ENCODE peak calls at places on chromosome 15, in nine cellular contexts. E is body of pancreas; H is uterus; X is GM23248; Z is tibial nerve; Y is kidney; J is BE2C; M is esophagus squamous epithelium; P is CD4-positive, CD25-positive, alpha-beta regulatory T cell. U is an unnamed sample. For H3K9me3, the result is how much of the 10 kb centered on the place peaks cover.

GRCh38 chr15:74782596-74783071 is 754 bp downstream of the CSK start:
- DNase-seq in E (no peak), H (no peak), X (peak), Z (no peak), Y (no peak), J (no peak), M (no peak), P (no peak), U (no peak)

GRCh38 chr15:97993310-97993738 is 32.8 kb downstream of the ARRDC4 start:
- DNase-seq in E (no peak), H (no peak), X (peak), Z (no peak), Y (no peak), J (peak), M (no peak), P (no peak), U (no peak)

GRCh38 chr15:74302821-74303359 is 64.6 kb downstream of the CYP11A1 start:
- DNase-seq in E (peak), H (no peak), X (peak), Z (no peak), Y (no peak), J (peak), M (no peak), P (no peak), U (no peak)

GRCh38 chr15:62941719-62942118 is 100.8 kb upstream of the TPM1 start:
- DNase-seq in E (no peak), H (no peak), X (peak), Z (no peak), Y (no peak), J (no peak), M (no peak), P (no peak), U (no peak)

GRCh38 chr15:73930371-73930770 is 4.1 kb downstream of the LOXL1 start:
- DNase-seq in E (no peak), H (no peak), X (peak), Z (no peak), Y (peak), J (no peak), M (no peak), P (no peak), U (no peak)

GRCh38 chr15:74368121-74368520 is 675 bp upstream of the CYP11A1 start:
- DNase-seq in E (no peak), H (no peak), X (no peak), Z (no peak), Y (no peak), J (no peak), M (no peak), P (no peak), U (no peak)

GRCh38 chr15:77497108-77497737 is 76.5 kb downstream of the HMG20A start:
- DNase-seq in E (peak), H (no peak), X (peak), Z (peak), Y (no peak), J (peak), M (no peak), P (no peak), U (no peak)

GRCh38 chr15:76150508-76150907 is 90.7 kb downstream of the TMEM266 start:
- DNase-seq in E (peak), H (no peak), X (peak), Z (no peak), Y (peak), J (no peak), M (no peak), P (no peak), U (no peak)

GRCh38 chr15:39130556-39131379 is 450.1 kb upstream of the THBS1 start:
- DNase-seq in E (no peak), H (no peak), X (peak), Z (no peak), Y (no peak), J (no peak), M (no peak), P (no peak), U (no peak)

GRCh38 chr15:99105516-99106341 is 849 bp downstream of the SYNM start:
- DNase-seq in E (peak), H (peak), X (peak), Z (no peak), Y (peak), J (peak), M (no peak), P (no peak), U (no peak)

GRCh38 chr15:57375827-57376694 is at the start of gene CGNL1:
- DNase-seq in E (peak), H (peak), X (peak), Z (no peak), Y (peak), J (peak), M (no peak), P (no peak), U (no peak)

GRCh38 chr15:77748078-77749064 is 115.7 kb upstream of the LINGO1 start:
- DNase-seq in E (no peak), H (no peak), X (no peak), Z (no peak), Y (no peak), J (no peak), M (no peak), P (no peak), U (no peak)

GRCh38 chr15:68637755-68638405 is 59.1 kb downstream of the CORO2B start:
- DNase-seq in E (peak), H (peak), X (peak), Z (peak), Y (no peak), J (no peak), M (no peak), P (no peak), U (no peak)

GRCh38 chr15:42152196-42152920 is 4.1 kb downstream of the PLA2G4F start:
- DNase-seq in E (peak), H (peak), X (peak), Z (no peak), Y (no peak), J (no peak), M (no peak), P (no peak), U (no peak)

GRCh38 chr15:35439291-35439690 is 106.7 kb downstream of the DPH6 start:
- DNase-seq in E (no peak), H (no peak), X (peak), Z (no peak), Y (no peak), J (no peak), M (no peak), P (no peak), U (no peak)

GRCh38 chr15:57565326-57565725 is 26.4 kb upstream of the MYZAP start:
- DNase-seq in E (no peak), H (no peak), X (no peak), Z (no peak), Y (peak), J (no peak), M (no peak), P (peak), U (peak)

GRCh38 chr15:36601497-36601932 is 22.1 kb downstream of the CDIN1 start:
- DNase-seq in E (no peak), H (peak), X (peak), Z (peak), Y (no peak), J (no peak), M (no peak), P (no peak), U (no peak)

GRCh38 chr15:79418693-79419279 is 13.3 kb upstream of the MINAR1 start:
- DNase-seq in E (no peak), H (no peak), X (no peak), Z (no peak), Y (no peak), J (no peak), M (no peak), P (no peak), U (no peak)

GRCh38 chr15:71364117-71364584 is 248.9 kb downstream of the THSD4 start:
- DNase-seq in E (no peak), H (no peak), X (no peak), Z (no peak), Y (no peak), J (no peak), M (no peak), P (no peak), U (no peak)

DNA sequence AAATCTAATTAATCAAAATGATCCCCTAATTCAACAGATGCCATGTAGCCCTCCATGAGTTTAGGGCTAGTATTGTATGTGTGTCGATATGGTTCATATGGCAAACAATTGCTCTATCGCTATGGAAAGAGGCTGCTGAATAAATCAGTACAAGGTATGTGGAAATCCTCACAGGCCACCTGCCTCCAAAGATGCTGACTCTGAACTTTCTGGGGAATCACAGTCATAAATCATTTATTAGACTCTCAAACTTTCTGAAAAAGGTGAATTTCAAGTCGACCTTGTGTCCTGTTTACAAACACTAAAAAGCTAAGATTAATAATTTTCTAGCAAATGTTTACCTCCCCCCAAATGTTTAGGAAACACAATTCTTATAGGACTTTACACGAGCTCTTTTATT is 462.6 kb downstream of the GABRG3 start:
- DNase-seq in E (no peak), H (no peak), X (no peak), Z (no peak), Y (no peak), J (no peak), M (no peak), P (no peak), U (no peak)
- H3K9me3 ChIP-seq in E (under half), H (under half), X (under half), Z (under half), Y (under half), J (under half), M (under half), P (under half), U (under half)

GRCh38 chr15:22239806-22240180 is 159.5 kb downstream of the OR4M2 start:
- DNase-seq in E (no peak), H (no peak), X (no peak), Z (no peak), Y (no peak), J (no peak), M (no peak), P (no peak), U (no peak)

GRCh38 chr15:22240951-22241350 is 160.6 kb downstream of the OR4M2 start:
- DNase-seq in E (no peak), H (no peak), X (no peak), Z (no peak), Y (no peak), J (no peak), M (no peak), P (no peak), U (no peak)

GRCh38 chr15:22243440-22244130 is 163.3 kb downstream of the OR4M2 start:
- DNase-seq in E (no peak), H (no peak), X (no peak), Z (no peak), Y (no peak), J (no peak), M (no peak), P (no peak), U (no peak)

GRCh38 chr15:22240403-22240802 is 160.1 kb downstream of the OR4M2 start:
- DNase-seq in E (no peak), H (no peak), X (no peak), Z (no peak), Y (no peak), J (no peak), M (no peak), P (no peak), U (no peak)

GRCh38 chr15:22241451-22241850 is 161.1 kb downstream of the OR4M2 start:
- DNase-seq in E (no peak), H (no peak), X (no peak), Z (no peak), Y (no peak), J (no peak), M (no peak), P (no peak), U (no peak)
- H3K9me3 ChIP-seq in E (under half), H (under half), X (under half), Z (under half), Y (under half), J (under half), M (under half), P (under half), U (under half)

GRCh38 chr15:25245801-25246622 is 192.8 kb downstream of the UBE3A start:
- DNase-seq in E (peak), H (peak), X (no peak), Z (no peak), Y (no peak), J (no peak), M (no peak), P (no peak), U (peak)

GRCh38 chr15:25242957-25243799 is 195.6 kb downstream of the UBE3A start:
- DNase-seq in E (peak), H (peak), X (no peak), Z (no peak), Y (peak), J (peak), M (no peak), P (no peak), U (peak)

GRCh38 chr15:25244731-25245585 is 193.9 kb downstream of the UBE3A start:
- DNase-seq in E (peak), H (peak), X (no peak), Z (no peak), Y (no peak), J (peak), M (no peak), P (no peak), U (peak)

GRCh38 chr15:25242166-25242879 is 196.5 kb downstream of the UBE3A start:
- DNase-seq in E (peak), H (peak), X (no peak), Z (no peak), Y (no peak), J (peak), M (no peak), P (no peak), U (peak)

DNA sequence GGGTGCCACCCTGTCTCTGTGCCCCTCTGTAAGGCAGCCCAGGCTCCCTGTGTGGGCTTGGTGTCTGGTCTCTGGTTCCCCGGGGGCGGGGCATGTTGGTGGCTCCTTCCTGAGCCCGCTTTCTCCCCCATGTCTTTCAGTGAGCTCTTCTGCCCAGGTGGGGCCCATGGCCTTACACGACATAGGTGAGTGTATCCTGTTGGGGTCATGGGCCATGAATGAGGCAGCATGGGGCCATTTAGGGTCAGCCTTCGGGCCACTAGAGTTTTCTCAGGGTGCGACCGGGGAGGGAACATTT is 195.1 kb downstream of the UBE3A start:
- DNase-seq in E (peak), H (peak), X (no peak), Z (no peak), Y (no peak), J (peak), M (no peak), P (no peak), U (no peak)
- H3K9me3 ChIP-seq in E (under half), H (under half), X (under half), Z (under half), Y (under half), J (under half), M (under half), P (half or more), U (under half)

GRCh38 chr15:56227780-56228179 is 15.9 kb downstream of the RFX7 start:
- DNase-seq in E (no peak), H (no peak), X (no peak), Z (no peak), Y (no peak), J (no peak), M (no peak), P (no peak), U (no peak)
- H3K9me3 ChIP-seq in E (under half), H (under half), X (under half), Z (under half), Y (under half), J (under half), M (under half), P (half or more), U (under half)

DNA sequence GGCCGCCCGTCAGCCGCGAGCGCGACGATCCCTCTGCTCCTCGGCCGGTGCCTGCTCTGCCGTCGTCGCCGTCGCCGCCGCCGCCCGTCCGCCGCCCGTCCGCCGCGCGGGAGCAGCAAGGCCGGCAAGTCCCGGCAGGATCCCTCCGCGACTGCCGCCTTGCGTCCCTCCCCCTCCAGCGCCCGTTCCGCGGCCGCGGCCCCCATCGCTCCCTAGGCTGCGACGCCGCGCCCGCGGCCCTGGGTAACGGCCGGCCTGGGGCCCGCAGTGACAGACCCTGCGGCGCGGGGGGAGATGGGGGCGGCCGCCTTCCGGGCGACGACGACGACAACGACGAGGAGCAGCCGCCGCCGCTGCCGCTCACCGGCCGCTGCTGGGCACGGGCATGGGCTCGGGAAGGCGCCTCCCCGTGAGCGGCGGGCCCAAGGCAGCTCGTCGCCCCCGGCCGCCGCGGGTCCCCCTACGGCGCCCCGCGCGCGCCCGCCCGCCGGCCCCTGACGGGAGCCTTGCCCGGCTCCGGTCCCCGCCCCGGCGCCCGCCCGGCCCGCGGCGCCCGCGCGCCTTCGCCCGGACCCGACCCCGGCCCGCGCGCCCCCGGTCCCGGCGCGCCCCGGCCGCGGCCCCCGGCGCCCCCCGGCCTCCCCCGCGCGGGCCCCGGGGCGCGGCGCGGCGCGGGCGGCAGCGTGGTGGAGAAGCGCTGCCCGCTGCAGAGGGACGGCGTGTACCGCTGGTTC is 177.5 kb downstream of the OR4M2 start:
- DNase-seq in E (no peak), H (no peak), X (no peak), Z (no peak), Y (no peak), J (no peak), M (no peak), P (no peak), U (no peak)
- H3K9me3 ChIP-seq in E (under half), H (under half), X (under half), Z (under half), Y (under half), J (under half), M (under half), P (under half), U (under half)

GRCh38 chr15:25175033-25175788 is 220.4 kb downstream of the SNRPN start:
- DNase-seq in E (peak), H (peak), X (no peak), Z (no peak), Y (peak), J (peak), M (no peak), P (no peak), U (no peak)
- H3K9me3 ChIP-seq in E (under half), H (under half), X (under half), Z (under half), Y (under half), J (under half), M (under half), P (half or more), U (under half)

DNA sequence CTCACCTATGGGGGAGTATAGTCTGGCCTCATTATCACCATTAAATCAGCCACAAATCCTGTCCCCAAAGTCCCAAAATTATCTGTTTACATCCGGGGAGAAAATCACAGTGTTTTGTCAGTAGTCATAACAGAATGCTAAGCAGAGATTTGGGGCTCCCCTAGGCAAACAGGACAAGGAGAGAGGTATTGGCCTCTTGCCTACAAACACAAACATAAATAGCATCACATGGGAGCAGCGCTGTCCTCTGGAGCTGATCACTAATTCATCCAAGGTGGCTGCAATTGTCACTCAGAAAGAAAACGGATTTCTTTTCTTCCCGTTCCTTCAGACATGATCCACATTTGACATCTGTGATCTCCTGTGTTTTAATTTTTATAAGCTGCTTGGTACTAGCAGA is 1028.1 kb downstream of the NTRK3 start:
- DNase-seq in E (no peak), H (no peak), X (no peak), Z (no peak), Y (no peak), J (no peak), M (no peak), P (no peak), U (no peak)
- H3K9me3 ChIP-seq in E (under half), H (under half), X (under half), Z (under half), Y (under half), J (under half), M (under half), P (under half), U (under half)

DNA sequence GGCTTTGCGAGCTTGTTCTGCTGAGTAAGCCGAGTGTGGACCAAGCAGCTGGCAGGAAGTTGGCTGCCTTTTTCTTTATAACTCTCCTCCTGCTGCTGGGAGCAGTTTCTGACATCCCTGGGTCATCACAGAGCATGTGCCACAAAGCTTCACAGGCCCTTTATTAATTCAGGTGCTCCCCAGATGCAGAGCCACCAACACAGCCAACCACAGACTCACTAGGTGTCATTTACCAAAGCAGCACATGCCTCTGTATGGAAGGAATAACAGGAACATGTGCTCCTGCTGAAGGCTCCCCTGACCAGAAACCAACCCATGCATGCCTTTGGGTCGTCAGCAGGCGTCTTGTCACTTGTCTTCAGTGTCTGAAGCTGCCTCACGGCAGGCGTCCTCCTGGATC is 152.5 kb downstream of the ADAMTS17 start:
- DNase-seq in E (no peak), H (no peak), X (no peak), Z (no peak), Y (peak), J (no peak), M (no peak), P (no peak), U (no peak)
- H3K9me3 ChIP-seq in E (under half), H (under half), X (under half), Z (under half), Y (under half), J (under half), M (under half), P (under half), U (under half)

DNA sequence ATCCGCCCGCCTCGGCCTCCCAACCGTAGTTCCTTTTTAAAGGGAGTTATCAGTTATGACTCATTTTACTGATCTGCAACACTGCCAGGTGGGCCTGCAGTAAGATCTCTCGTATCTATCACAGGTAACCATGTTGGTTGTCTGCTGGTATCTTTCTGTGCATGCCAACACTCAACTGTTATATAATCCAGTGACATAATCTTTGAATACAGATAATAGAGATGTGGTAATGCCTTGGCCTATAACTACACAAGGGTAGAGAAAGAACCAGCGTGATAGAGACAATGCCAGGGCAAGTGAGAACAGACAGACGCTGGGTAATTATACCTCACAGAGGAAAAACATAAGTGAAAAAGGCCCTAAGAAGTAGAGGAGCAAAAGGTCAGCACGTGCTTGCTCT is 11.0 kb upstream of the ARPP19 start:
- DNase-seq in E (no peak), H (no peak), X (no peak), Z (no peak), Y (no peak), J (no peak), M (no peak), P (no peak), U (no peak)
- H3K9me3 ChIP-seq in E (under half), H (under half), X (under half), Z (under half), Y (under half), J (under half), M (under half), P (under half), U (under half)

GRCh38 chr15:25062551-25063430 is 108.0 kb downstream of the SNRPN start:
- DNase-seq in E (peak), H (peak), X (no peak), Z (no peak), Y (no peak), J (no peak), M (no peak), P (no peak), U (no peak)
- H3K9me3 ChIP-seq in E (under half), H (under half), X (under half), Z (under half), Y (half or more), J (under half), M (half or more), P (half or more), U (half or more)

U was measured in T-helper 17 cell.